ENCODE peak calls at places on chromosomes 4 and X, in ten cellular contexts. P is germinal center; Y is amniotic stem cell; V is stimulated activated CD4-positive, alpha-beta T cell treated with anti-CD3 and anti-CD28 coated beads, Interleukin-4, amount 100 ng/mL, for 24 hours; H is SJSA1; X is activated naive CD4-positive, alpha-beta T cell; C is iris pigment epithelial cell; T is A549; J is adrenal gland; O is EL. D is an unnamed sample.
A peak's percentile ranks its signal among the peaks of the same experiment; 100 is the strongest.

GRCh38 chr4:2159931-2160330 is 82.0 kb downstream of the HAUS3 start:
- DNase-seq in J (no peak), T (no peak), Y (no peak), X (no peak), H (no peak), C (no peak), V (no peak), O (no peak), P (no peak), D (no peak)

GRCh38 chr4:77714514-77714913 is 104.7 kb downstream of the CNOT6L start:
- DNase-seq in X (no peak), J (no peak), O (no peak), V (no peak), Y (no peak), C (no peak), T (no peak), H (no peak), P (no peak), D (no peak)

GRCh38 chr4:26412381-26413372 is 77.6 kb downstream of the CCKAR start:
- DNase-seq in P (no peak), X (no peak), V (no peak), O (peak; percentile 10), T (no peak), H (no peak), J (peak; percentile 43), C (no peak), Y (no peak), D (no peak)

GRCh38 chr4:102612195-102612594 is 111.0 kb downstream of the NFKB1 start:
- DNase-seq in J (no peak), V (no peak), T (no peak), Y (no peak), P (no peak), O (no peak), H (no peak), X (no peak), C (no peak), D (no peak)

GRCh38 chrX:34341258-34341657 is 209.1 kb upstream of the FAM47A start:
- DNase-seq in O (no peak), J (no peak), H (no peak), X (no peak), P (no peak), C (no peak), Y (no peak), T (peak; percentile 2), V (no peak), D (no peak)

GRCh38 chrX:84475101-84475500 is 27.2 kb downstream of the HDX start:
- DNase-seq in J (no peak), T (no peak), V (no peak), X (no peak), Y (no peak), C (peak; percentile 5), O (no peak), H (no peak), P (no peak), D (no peak)

GRCh38 chrX:155857561-155857960 is 23.6 kb upstream of the VAMP7 start:
- DNase-seq in T (peak; percentile 37), J (no peak), H (peak; percentile 14), P (no peak), X (no peak), O (peak; percentile 1), V (no peak), Y (no peak), C (peak; percentile 7), D (no peak)

GRCh38 chr4:5399790-5400421 is 308.5 kb downstream of the EVC2 start:
- DNase-seq in H (peak; percentile 14), J (no peak), Y (no peak), X (no peak), C (peak; percentile 42), T (peak; percentile 24), P (peak; percentile 53), V (no peak), O (peak; percentile 42), D (no peak)

GRCh38 chr4:17636696-17637351 is 22.4 kb downstream of the MED28 start:
- DNase-seq in O (peak; percentile 71), C (peak; percentile 67), X (peak; percentile 61), P (peak; percentile 78), Y (peak; percentile 30), H (peak; percentile 44), V (peak; percentile 75), J (peak; percentile 68), T (peak; percentile 63), D (peak; percentile 58)

GRCh38 chrX:105051364-105051763 is 169.1 kb downstream of the TEX13A start:
- DNase-seq in H (no peak), Y (no peak), J (no peak), T (no peak), C (no peak), X (no peak), P (no peak), V (no peak), O (no peak), D (no peak)

GRCh38 chr4:84470204-84470785 is 28.8 kb downstream of the NKX6-1 start:
- DNase-seq in P (no peak), H (no peak), V (no peak), Y (no peak), T (peak; percentile 6), C (no peak), O (no peak), X (no peak), J (no peak), D (no peak)

D was measured in T1000.